ENCODE peak calls at places on chromosomes 2 and 18, in five cellular contexts. I, P, K, H and F are unnamed samples.

GRCh38 chr2:234805826-234806225 is 146.0 kb upstream of the SH3BP4 start:
- DNase-seq in I (no peak), P (no peak), K (no peak), H (no peak), F (peak; percentile 77)

GRCh38 chr2:59884166-59884565 is 669.3 kb downstream of the BCL11A start:
- DNase-seq in H (no peak), K (no peak), P (no peak), I (no peak), F (no peak)

GRCh38 chr2:174332607-174333001 is 2.1 kb upstream of the SP9 start:
- DNase-seq in H (no peak), I (peak; percentile 17), K (peak; percentile 87), P (no peak), F (no peak)

GRCh38 chr2:134398300-134398699 is 144.4 kb downstream of the MGAT5 start:
- DNase-seq in K (no peak), H (peak; percentile 91), I (peak; percentile 73), P (no peak), F (peak; percentile 73)

GRCh38 chr2:7118606-7119503 is 201.6 kb downstream of the RNF144A start:
- DNase-seq in I (peak; percentile 37), P (no peak), H (peak; percentile 13), K (peak; percentile 50), F (peak; percentile 25)

GRCh38 chr18:50507120-50507590 is 52.7 kb upstream of the MAPK4 start:
- DNase-seq in I (no peak), H (no peak), P (no peak), K (peak; percentile 79), F (peak; percentile 2)

GRCh38 chr2:159211447-159212396 is 74.8 kb downstream of the WDSUB1 start:
- DNase-seq in K (no peak), I (peak; percentile 6), H (peak; percentile 25), P (no peak), F (peak; percentile 59)

GRCh38 chr18:68215931-68216330 is 499.0 kb downstream of the TMX3 start:
- DNase-seq in I (peak; percentile 38), H (peak; percentile 45), P (no peak), K (no peak), F (peak; percentile 69)

GRCh38 chr18:79345366-79345765 is 50.4 kb upstream of the NFATC1 start:
- DNase-seq in I (no peak), K (no peak), H (no peak), P (no peak), F (no peak)

GRCh38 chr2:1614564-1614963 is 129.8 kb downstream of the PXDN start:
- DNase-seq in K (no peak), I (no peak), H (no peak), P (no peak), F (no peak)
- H3K27ac ChIP-seq in K (no peak overlapping the region), I (no peak overlapping the region), H (no peak overlapping the region), P (no peak overlapping the region), F (no peak overlapping the region)

DNA sequence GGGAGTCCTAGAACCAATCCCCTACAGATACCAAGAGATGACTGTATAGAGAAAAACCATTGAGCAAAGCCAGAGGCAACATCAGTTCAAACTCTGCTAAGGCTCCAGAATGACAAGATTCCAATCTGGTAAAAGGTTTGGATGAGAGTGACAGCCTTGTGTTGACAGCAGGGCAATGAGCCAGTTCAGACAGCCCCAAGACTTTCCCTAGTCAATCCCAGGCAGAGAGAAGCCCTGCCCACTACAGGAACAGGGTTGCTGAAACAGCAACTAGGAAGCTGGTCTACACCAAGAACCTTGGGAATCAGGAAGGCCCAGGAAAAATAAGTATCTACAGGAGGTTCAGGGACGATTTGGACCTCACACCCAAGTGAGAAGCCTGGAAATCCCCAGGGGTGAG is 3.3 kb downstream of the PSTPIP2 start:
- DNase-seq in I (no peak), H (no peak), P (no peak), K (no peak), F (no peak)
- H3K27ac ChIP-seq in I (no peak overlapping the region), H (no peak overlapping the region), P (no peak overlapping the region), K (no peak overlapping the region), F (no peak overlapping the region)

DNA sequence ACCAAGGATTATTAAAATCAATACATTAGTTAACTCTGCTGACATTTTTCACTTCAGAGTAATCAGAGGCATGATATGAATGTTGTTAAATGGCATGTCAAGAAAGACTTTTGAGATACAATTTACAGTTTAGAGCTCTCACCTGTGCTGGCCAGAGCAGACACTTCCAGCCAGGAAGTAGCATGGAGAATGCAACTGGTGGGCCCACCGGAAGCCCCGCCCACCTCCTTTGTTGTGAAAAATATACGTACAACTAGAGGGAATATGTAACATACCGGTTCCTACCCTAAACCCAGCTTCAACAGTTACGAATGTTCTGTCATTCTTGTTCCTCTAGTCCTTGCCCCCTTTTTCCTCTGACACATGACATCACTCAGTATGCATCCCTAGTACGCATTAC is 70.3 kb upstream of the ITM2C start:
- DNase-seq in H (peak; percentile 19), P (peak; percentile 50), K (no peak), I (peak; percentile 84), F (peak; percentile 52)
- H3K27ac ChIP-seq in H (peak overlapping the region; percentile 87), P (peak overlapping the region; percentile 61), K (no peak overlapping the region), I (peak overlapping the region; percentile 92), F (peak overlapping the region; percentile 90)

DNA sequence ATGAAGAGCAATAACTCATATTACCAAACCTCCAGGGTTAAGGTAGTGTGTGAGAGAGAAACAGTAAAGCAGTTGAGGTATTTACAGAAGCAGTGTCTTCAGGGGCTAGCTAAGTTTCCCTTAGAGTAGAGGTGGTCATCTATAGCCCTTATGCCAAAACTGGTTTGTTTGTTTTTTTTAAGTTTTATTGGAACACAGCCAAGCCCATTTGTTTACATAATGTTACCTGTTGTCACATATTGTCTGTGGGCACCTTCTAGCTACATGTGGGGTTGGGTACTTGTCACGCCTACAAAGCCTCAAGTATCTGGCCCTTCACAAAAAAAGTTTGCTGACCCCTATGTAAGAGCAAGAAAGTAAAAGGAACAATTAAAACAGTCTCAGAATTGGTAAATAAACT is 39.4 kb downstream of the ACTR2 start:
- DNase-seq in I (no peak), H (no peak), K (no peak), P (no peak), F (no peak)
- H3K27ac ChIP-seq in I (no peak overlapping the region), H (no peak overlapping the region), K (no peak overlapping the region), P (no peak overlapping the region), F (no peak overlapping the region)

DNA sequence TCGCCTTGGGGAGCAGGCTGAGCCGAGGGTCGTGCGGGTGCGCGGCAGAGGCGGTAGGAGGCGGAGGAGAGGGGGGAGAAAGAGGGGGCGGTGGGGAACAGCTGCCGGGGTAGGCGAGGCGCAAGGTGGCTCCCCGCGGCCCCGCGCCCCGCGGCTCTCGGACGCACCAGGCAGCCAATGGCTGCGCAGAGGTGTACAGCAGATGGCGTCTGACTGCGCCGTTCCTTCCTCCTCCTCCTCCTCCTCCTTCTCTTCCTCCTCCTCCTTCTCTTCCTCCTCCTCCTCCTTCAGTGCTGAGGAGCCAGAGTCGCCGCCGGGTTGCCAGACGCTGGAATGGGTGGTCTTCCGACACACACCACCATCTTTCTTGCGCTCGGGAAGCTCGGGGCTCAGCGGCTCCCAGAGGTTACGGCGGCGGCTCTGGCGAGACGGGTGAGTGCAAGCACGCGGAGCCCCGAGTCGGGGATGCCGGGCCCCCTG is at the start of gene THSD7B:
- DNase-seq in H (no peak), P (no peak), I (no peak), K (peak; percentile 31), F (no peak)
- H3K27ac ChIP-seq in H (no peak within 1 kb of the TSS), P (no peak within 1 kb of the TSS), I (no peak within 1 kb of the TSS), K (no peak within 1 kb of the TSS), F (no peak within 1 kb of the TSS)

GRCh38 chr2:45567974-45568789 is 42.9 kb downstream of the SRBD1 start:
- DNase-seq in P (no peak), K (no peak), I (peak; percentile 90), H (peak; percentile 7), F (peak; percentile 28)
- H3K27ac ChIP-seq in P (peak overlapping the region; percentile 72), K (no peak overlapping the region), I (no peak overlapping the region), H (no peak overlapping the region), F (no peak overlapping the region)

DNA sequence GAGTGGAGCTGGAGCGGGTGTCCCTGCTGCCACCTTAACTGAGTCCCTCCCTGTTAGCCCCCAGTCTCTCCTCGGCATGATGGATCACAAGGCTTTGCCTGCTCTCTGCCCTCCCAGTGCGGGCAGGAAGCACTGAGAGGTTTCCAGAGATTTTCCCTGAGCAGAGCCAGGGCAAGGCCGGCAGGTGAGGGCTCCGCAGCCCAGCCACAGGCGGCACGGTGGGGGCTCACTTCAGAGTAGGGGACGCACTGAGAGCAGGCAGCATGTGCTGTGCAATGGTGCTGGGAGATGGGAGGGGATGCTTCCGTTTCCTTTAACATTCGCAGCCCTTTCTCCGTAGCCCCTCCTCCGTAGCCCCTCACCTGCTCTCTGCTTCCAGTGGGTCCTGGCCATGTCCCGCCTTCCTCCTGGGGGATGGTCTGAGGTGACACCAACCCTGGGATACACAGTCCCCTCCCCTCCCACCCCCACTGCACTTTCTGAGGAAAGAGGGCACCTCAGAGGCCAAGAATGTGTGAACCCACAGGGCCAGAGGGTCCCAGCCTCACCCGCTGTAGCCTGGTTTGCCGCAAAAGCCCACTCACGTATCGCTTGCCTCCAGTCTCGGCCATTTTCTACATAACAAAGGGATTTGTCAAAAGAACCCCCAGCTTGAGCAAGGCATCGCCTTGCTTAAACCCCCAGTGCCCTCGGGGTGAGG is 10.7 kb downstream of the KCNF1 start:
- DNase-seq in H (no peak), I (no peak), K (no peak), P (no peak), F (no peak)
- H3K27ac ChIP-seq in H (no peak overlapping the region), I (no peak overlapping the region), K (no peak overlapping the region), P (no peak overlapping the region), F (no peak overlapping the region)

DNA sequence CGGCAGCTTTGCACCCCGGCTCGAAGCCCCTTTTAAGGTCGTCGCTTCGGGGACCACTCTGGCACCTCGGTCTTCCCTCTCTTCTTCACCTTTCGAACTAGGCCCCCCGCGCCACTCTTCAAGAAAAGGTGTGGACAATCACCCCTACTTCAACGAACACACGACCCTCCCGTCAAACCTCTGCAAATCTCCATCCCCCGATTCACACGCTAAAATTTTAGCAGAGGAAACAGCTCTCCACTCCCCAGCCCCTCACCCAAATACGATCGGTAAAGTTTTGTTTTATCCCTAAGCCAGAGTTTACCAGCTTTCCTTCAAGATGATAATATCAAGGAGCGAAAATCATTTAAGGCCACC is 85.4 kb downstream of the RBMS1 start:
- DNase-seq in P (no peak), H (no peak), I (no peak), K (no peak), F (no peak)
- H3K27ac ChIP-seq in P (peak overlapping the region; percentile 43), H (peak overlapping the region; percentile 92), I (peak overlapping the region; percentile 92), K (no peak overlapping the region), F (peak overlapping the region; percentile 69)

DNA sequence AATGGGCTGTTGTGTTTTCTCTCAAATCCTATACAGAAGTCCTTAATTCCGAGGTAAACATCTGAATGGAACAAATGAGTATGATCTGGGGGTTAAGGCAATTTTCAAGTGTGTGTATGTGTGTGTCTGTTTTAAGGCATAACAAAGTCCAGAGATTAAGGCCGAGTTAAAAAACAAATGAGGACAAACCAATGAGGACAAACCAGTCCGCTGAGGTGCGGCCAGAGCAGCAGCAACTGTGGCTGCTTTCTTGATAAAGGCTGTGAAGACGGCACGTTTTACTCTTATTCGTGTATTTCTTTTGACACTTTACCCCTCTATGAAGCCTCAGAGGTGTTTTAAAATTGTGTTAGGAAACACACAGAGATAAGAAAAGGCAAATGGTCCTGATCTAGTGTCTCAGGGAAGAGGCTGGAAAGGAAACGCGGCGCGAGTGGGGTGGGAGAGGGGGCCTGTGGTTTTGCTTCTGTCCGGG is 495 bp upstream of the GULP1 start:
- DNase-seq in K (no peak), H (peak; percentile 41), I (peak; percentile 68), P (no peak), F (peak; percentile 51)
- H3K27ac ChIP-seq in K (peak overlapping the region; percentile 62), H (peak overlapping the region; percentile 97), I (peak overlapping the region; percentile 93), P (no peak overlapping the region), F (peak overlapping the region; percentile 93)

DNA sequence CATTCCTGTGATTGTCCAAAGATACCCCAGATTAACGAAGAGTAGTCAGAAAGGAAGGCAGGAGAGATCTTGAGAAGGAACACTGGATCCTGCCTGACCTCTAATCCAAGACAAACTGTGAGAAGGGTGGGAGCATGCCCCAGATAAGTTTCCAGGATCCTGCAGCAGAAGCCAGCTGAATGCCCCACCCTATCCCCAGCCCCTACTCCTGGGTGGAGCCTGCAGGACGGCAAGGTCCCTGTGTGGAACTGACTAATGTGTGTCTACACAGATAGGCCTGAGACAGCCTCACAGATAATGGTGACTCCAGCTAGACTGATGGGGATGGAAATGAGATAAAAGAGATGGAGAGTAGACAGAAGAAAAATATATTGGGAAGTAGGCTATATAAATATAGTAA is 174.3 kb downstream of the PDE1A start:
- DNase-seq in K (no peak), P (no peak), I (no peak), H (no peak), F (no peak)
- H3K27ac ChIP-seq in K (no peak overlapping the region), P (no peak overlapping the region), I (no peak overlapping the region), H (no peak overlapping the region), F (no peak overlapping the region)